ENCODE peak calls at places on chromosomes 3 and 15, in six cellular contexts. R is IMR-90, W is thyroid gland, P is sigmoid colon, U is breast epithelium, Z is heart left ventricle. J is an unnamed sample. For H3K9me3, the result is how much of the 10 kb centered on the place peaks cover.

GRCh38 chr3:197031315-197032285 is 2.0 kb upstream of the MELTF start:
- DNase-seq in Z (peak), P (peak), W (peak), R (peak), U (peak), J (peak)

GRCh38 chr3:188510366-188510765 is 356.4 kb downstream of the LPP start:
- DNase-seq in U (no peak), Z (no peak), R (peak), P (no peak), W (no peak), J (no peak)

GRCh38 chr3:110493752-110494151 is 577.9 kb upstream of the NECTIN3 start:
- DNase-seq in W (no peak), P (no peak), Z (no peak), R (no peak), U (no peak), J (no peak)

GRCh38 chr3:131560795-131561194 is 58.0 kb upstream of the MRPL3 start:
- DNase-seq in R (no peak), Z (no peak), P (no peak), U (no peak), W (no peak), J (no peak)

GRCh38 chr3:194522579-194523046 is 35.8 kb upstream of the ATP13A3 start:
- DNase-seq in P (no peak), U (no peak), W (no peak), R (peak), Z (no peak), J (no peak)

GRCh38 chr3:179933079-179933478 is 103.7 kb downstream of the PEX5L start:
- DNase-seq in Z (no peak), R (no peak), U (no peak), P (no peak), W (no peak), J (no peak)

GRCh38 chr3:53731934-53732624 is 114.1 kb downstream of the CHDH start:
- DNase-seq in U (no peak), R (no peak), P (no peak), Z (no peak), W (no peak), J (no peak)

GRCh38 chr15:92655178-92655995 is at the start of gene FAM174B:
- DNase-seq in R (no peak), Z (peak), P (peak), U (no peak), W (peak), J (peak)

GRCh38 chr3:107727102-107727501 is 204.3 kb downstream of the BBX start:
- DNase-seq in R (no peak), U (no peak), Z (no peak), P (no peak), W (no peak), J (no peak)

GRCh38 chr3:179421500-179421899 is 29.8 kb downstream of the GNB4 start:
- DNase-seq in P (no peak), W (peak), R (peak), U (no peak), Z (peak), J (peak)

GRCh38 chr15:57505949-57506391 is 85.7 kb upstream of the MYZAP start:
- DNase-seq in W (peak), R (no peak), U (peak), Z (peak), P (no peak), J (no peak)

GRCh38 chr3:34183581-34184313 is 385.3 kb downstream of the PDCD6IP start:
- DNase-seq in U (no peak), R (no peak), Z (no peak), P (no peak), W (no peak), J (no peak)

GRCh38 chr15:28918141-28918983 is 32.6 kb downstream of the APBA2 start:
- DNase-seq in P (peak), R (no peak), Z (no peak), W (no peak), U (no peak), J (no peak)

GRCh38 chr15:39432007-39432406 is 148.9 kb upstream of the THBS1 start:
- DNase-seq in Z (no peak), R (no peak), U (no peak), P (no peak), W (no peak), J (no peak)

GRCh38 chr3:14842277-14842676 is 23.5 kb downstream of the FGD5 start:
- DNase-seq in P (no peak), R (no peak), W (no peak), Z (no peak), U (no peak), J (no peak)

GRCh38 chr15:100026041-100026440 is 292.8 kb upstream of the LYSMD4 start:
- DNase-seq in Z (no peak), P (no peak), R (no peak), W (no peak), U (no peak), J (no peak)

GRCh38 chr3:195148553-195148952 is 122.4 kb downstream of the XXYLT1 start:
- DNase-seq in P (no peak), U (no peak), W (no peak), Z (no peak), R (peak), J (no peak)

GRCh38 chr3:102225407-102226132 is 209.2 kb upstream of the ZPLD1 start:
- DNase-seq in W (no peak), U (no peak), Z (no peak), R (peak), P (no peak), J (no peak)

GRCh38 chr3:15148614-15149013 is 49.7 kb upstream of the RBSN start:
- DNase-seq in W (peak), U (no peak), Z (no peak), R (no peak), P (no peak), J (peak)

GRCh38 chr3:129985113-129985512 is 10.6 kb downstream of the TRH start:
- DNase-seq in R (no peak), W (no peak), P (no peak), U (no peak), Z (no peak), J (no peak)

GRCh38 chr15:60362318-60363023 is 35.3 kb downstream of the ANXA2 start:
- DNase-seq in Z (no peak), R (peak), W (no peak), P (no peak), U (no peak), J (no peak)

GRCh38 chr3:32945136-32945535 is 6.3 kb upstream of the CCR4 start:
- DNase-seq in U (no peak), P (no peak), R (peak), Z (no peak), W (no peak), J (no peak)

GRCh38 chr3:195699148-195699771 is 21.5 kb upstream of the MUC20 start:
- DNase-seq in Z (no peak), P (no peak), U (no peak), R (peak), W (no peak), J (no peak)

GRCh38 chr15:68286256-68286655 is 8.7 kb downstream of the FEM1B start:
- DNase-seq in W (no peak), R (no peak), U (no peak), P (no peak), Z (no peak), J (no peak)

GRCh38 chr3:49500408-49501257 is 30.6 kb downstream of the DAG1 start:
- DNase-seq in U (peak), Z (peak), W (peak), P (peak), R (peak), J (peak)

GRCh38 chr15:69082041-69082502 is 67.6 kb downstream of the NOX5 start:
- DNase-seq in W (no peak), U (no peak), R (peak), Z (peak), P (peak), J (no peak)

GRCh38 chr3:195068481-195069080 is 202.4 kb downstream of the XXYLT1 start:
- DNase-seq in P (no peak), R (no peak), U (no peak), W (peak), Z (peak), J (no peak)

GRCh38 chr15:99564221-99565030 is 1.4 kb upstream of the MEF2A start:
- DNase-seq in R (peak), Z (peak), W (peak), P (peak), U (peak), J (peak)

GRCh38 chr3:22175899-22176298 is 424.9 kb upstream of the ZNF385D start:
- DNase-seq in P (no peak), W (no peak), Z (no peak), U (no peak), R (no peak), J (no peak)

GRCh38 chr3:163916596-163917560 is 1161.4 kb downstream of the SI start:
- DNase-seq in W (no peak), U (no peak), R (no peak), P (no peak), Z (no peak), J (peak)

GRCh38 chr15:42036991-42037390 is 16.1 kb upstream of the PLA2G4E start:
- DNase-seq in W (no peak), Z (no peak), R (no peak), P (no peak), U (no peak), J (no peak)
- H3K9me3 ChIP-seq in W (under half), Z (under half), R (under half), P (under half), U (under half), J (under half)

GRCh38 chr15:47119349-47119748 is 598.0 kb upstream of the SEMA6D start:
- DNase-seq in W (no peak), Z (no peak), R (no peak), U (no peak), P (no peak), J (no peak)

GRCh38 chr15:47129033-47129432 is 588.3 kb upstream of the SEMA6D start:
- DNase-seq in W (no peak), U (no peak), R (no peak), Z (no peak), P (no peak), J (no peak)

DNA sequence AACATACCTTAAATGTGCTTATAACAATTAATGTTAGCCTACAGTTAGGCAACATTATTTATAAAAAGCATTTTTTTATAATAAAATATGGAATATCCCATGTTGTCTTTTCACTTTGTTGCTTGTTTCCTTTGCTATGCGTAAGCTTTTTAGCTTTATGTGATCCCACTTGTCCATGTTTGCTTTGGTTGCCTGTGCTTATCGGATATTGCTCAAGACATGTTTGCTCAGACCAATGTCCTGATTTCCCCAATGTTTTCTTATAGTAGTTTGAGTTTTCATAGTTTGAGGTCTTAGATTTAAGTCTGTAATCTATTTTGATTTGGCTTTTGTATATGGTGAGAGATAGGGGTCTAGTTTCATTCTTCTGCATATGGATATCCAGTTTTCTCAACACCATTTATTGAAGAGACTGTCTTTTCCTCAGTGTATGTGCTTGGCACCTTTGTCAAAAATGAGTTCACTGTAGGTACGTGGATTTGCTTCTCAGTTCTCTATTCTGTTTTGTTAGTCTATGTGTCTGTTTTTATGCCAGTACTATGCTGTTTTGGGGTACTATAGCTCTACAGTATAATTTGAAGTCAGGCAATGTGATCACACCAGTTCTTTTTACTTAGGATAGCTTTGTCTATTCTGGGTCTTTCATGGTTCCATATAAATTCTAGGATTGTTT is 592.7 kb upstream of the SEMA6D start:
- DNase-seq in P (no peak), R (no peak), Z (no peak), W (no peak), U (no peak), J (no peak)
- TF ChIP-seq CTCF in P (no peak), R (no peak), Z (no peak), W (no peak), U (no peak), J (no peak)

GRCh38 chr15:41230650-41231533 is at the start of the genes CHP1 and EXD1:
- DNase-seq in R (peak), Z (peak), P (peak), U (peak), W (peak), J (peak)
- TF ChIP-seq POLR2A in R (peak), Z (peak), P (peak), U (peak), W (peak), J (no peak)

GRCh38 chr15:95469601-95470000 is 860.9 kb upstream of the NR2F2 start:
- DNase-seq in W (no peak), R (no peak), P (no peak), Z (no peak), U (no peak), J (no peak)

GRCh38 chr15:95470997-95471692 is 859.4 kb upstream of the NR2F2 start:
- DNase-seq in Z (peak), R (peak), U (no peak), W (no peak), P (no peak), J (peak)

GRCh38 chr15:95470529-95470928 is 860.0 kb upstream of the NR2F2 start:
- DNase-seq in Z (no peak), U (no peak), W (no peak), R (no peak), P (no peak), J (peak)

DNA sequence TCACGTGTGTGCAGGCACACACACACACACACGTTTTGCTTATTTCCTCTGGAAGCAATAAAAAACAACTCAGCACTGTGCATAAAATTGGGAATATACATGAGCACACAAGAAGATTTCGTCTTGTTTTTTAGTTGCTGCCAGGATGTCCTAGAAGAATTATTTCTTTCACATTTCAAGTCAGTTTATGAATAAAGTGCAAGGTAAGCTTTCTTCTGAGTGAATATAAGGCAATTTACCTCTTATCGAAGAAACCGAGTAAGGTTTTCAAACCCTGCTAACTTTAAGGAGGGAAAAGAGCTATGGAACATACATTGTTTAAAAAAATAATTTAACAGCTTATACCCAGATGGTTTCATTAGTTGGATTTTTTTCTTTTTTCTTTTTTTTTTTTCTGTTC is 855.4 kb upstream of the NR2F2 start:
- DNase-seq in W (no peak), R (no peak), U (no peak), Z (no peak), P (no peak), J (no peak)
- H3K9me3 ChIP-seq in W (under half), R (under half), U (under half), Z (under half), P (under half), J (under half)

DNA sequence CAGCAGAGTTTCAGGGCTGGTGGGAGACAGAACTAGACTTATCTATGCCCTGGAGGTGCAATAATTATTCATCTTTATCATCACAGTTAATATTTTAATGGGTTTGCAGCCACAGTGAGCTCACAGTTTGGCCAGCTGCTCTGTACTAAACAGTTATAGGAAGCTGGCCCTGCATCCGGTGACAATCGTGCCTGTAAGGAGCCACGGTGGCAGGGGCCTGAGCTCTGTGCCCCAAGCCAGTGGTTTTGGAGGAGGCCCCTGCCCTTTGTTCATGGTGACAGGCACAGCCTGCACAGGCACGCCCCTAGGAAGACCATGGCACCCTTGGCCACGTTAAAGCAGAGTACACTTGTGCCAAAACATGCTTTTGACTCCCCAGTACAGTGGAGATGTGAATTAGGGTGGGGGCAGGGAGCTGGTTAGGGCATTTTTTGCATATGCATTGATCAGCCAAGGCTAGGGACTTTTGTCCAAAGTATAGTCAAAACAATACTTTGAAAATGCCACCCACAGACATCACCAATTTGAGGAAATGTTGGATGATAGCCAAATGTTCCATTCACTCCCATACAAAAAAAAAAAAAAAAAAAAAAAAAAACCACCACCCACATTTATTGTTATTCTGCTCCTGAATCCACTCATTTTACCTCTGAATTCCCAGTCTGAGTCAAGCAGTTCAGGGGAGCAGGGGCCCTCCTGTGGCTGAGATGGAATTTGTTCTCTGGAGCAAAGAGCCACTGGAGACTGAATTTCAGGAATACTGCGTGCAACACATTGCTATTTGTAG is 3.4 kb upstream of the RFTN1 start:
- DNase-seq in R (peak), P (no peak), U (peak), Z (peak), W (peak), J (peak)
- TF ChIP-seq CTCF in R (peak), P (peak), U (no peak), Z (peak), W (peak), J (peak)

GRCh38 chr3:42042747-42043115 is 48.4 kb upstream of the TRAK1 start:
- DNase-seq in P (no peak), R (no peak), W (no peak), Z (no peak), U (no peak), J (no peak)
- TF ChIP-seq POLR2A in P (no peak), R (no peak), W (no peak), Z (no peak), U (no peak), J (no peak)

GRCh38 chr3:177764377-177764912 is 567.2 kb upstream of the TBL1XR1 start:
- DNase-seq in W (no peak), Z (no peak), U (no peak), P (no peak), R (peak), J (no peak)

GRCh38 chr3:177758131-177758530 is 560.8 kb upstream of the TBL1XR1 start:
- DNase-seq in R (peak), P (no peak), U (no peak), Z (no peak), W (no peak), J (no peak)

GRCh38 chr3:177760803-177761202 is 563.5 kb upstream of the TBL1XR1 start:
- DNase-seq in W (no peak), Z (no peak), P (no peak), U (no peak), R (peak), J (no peak)
- H3K9me3 ChIP-seq in W (under half), Z (under half), P (under half), U (under half), R (under half), J (under half)

GRCh38 chr3:153291052-153291689 is 129.1 kb downstream of the RAP2B start:
- DNase-seq in R (no peak), Z (no peak), P (no peak), U (no peak), W (no peak), J (no peak)
- TF ChIP-seq CTCF in R (peak), Z (no peak), P (peak), U (no peak), W (peak), J (no peak)

J was measured in testis.